ENCODE peak calls at places on chromosomes 12 and 14, in eight cellular contexts. X is mammary epithelial cell; O is CD4-positive, alpha-beta T cell; U is BJ; M is tibial artery; V is heart left ventricle; Z is fibroblast of pulmonary artery; Q is NCI-H1436. W is an unnamed sample.

GRCh38 chr14:71651228-71651627 is 281.0 kb upstream of the RGS6 start:
- DNase-seq in X (peak; percentile 72), M (no peak), V (no peak), Z (peak; percentile 95), U (peak; percentile 92), O (no peak), Q (no peak), W (peak; percentile 70)

GRCh38 chr12:129571901-129572494 is 331.8 kb downstream of the TMEM132D start:
- DNase-seq in X (no peak), Z (no peak), V (no peak), O (no peak), M (no peak), U (no peak), Q (no peak), W (no peak)

GRCh38 chr12:71392521-71393145 is 47.0 kb upstream of the LGR5 start:
- DNase-seq in Q (peak; percentile 43), U (peak; percentile 19), X (peak; percentile 64), V (no peak), Z (peak; percentile 87), O (no peak), M (no peak), W (peak; percentile 83)

GRCh38 chr12:65734226-65734625 is 90.1 kb upstream of the HMGA2 start:
- DNase-seq in V (no peak), Q (no peak), X (no peak), U (no peak), O (no peak), M (no peak), Z (no peak), W (no peak)

GRCh38 chr14:69443296-69443805 is 41.2 kb upstream of the PLEKHD1 start:
- DNase-seq in V (no peak), O (no peak), Q (no peak), M (no peak), Z (no peak), U (no peak), X (peak; percentile 22), W (no peak)

GRCh38 chr12:32390572-32391219 is 8.7 kb upstream of the FGD4 start:
- DNase-seq in U (no peak), Q (no peak), Z (peak; percentile 36), O (no peak), M (no peak), X (no peak), V (peak; percentile 75), W (peak; percentile 75)

GRCh38 chr14:59123526-59123925 is 64.9 kb upstream of the DAAM1 start:
- DNase-seq in M (no peak), U (no peak), Q (no peak), X (no peak), V (no peak), O (no peak), Z (peak; percentile 63), W (no peak)

GRCh38 chr14:77638738-77639137 is 22.3 kb upstream of the SPTLC2 start:
- DNase-seq in Z (peak; percentile 51), O (no peak), Q (no peak), X (peak; percentile 76), M (no peak), V (no peak), U (peak; percentile 91), W (no peak)

GRCh38 chr12:71755146-71755892 is 656 bp downstream of the RAB21 start:
- DNase-seq in V (peak; percentile 74), M (peak; percentile 72), Q (no peak), X (peak; percentile 67), Z (peak; percentile 64), O (peak; percentile 59), U (no peak), W (peak; percentile 69)

GRCh38 chr12:727321-727720 is 25.1 kb upstream of the WNK1 start:
- DNase-seq in Q (no peak), U (no peak), M (no peak), X (no peak), Z (no peak), O (no peak), V (no peak), W (no peak)

GRCh38 chr14:30138517-30138916 is 210.9 kb upstream of the PRKD1 start:
- DNase-seq in O (no peak), U (no peak), X (no peak), M (no peak), Z (no peak), V (no peak), Q (peak; percentile 7), W (no peak)

GRCh38 chr14:61101803-61102548 is 120.9 kb downstream of the SLC38A6 start:
- DNase-seq in Z (peak; percentile 92), X (peak; percentile 48), U (no peak), M (no peak), V (no peak), Q (no peak), O (no peak), W (no peak)

GRCh38 chr14:69107407-69108003 is 45.4 kb downstream of the DCAF5 start:
- DNase-seq in X (peak; percentile 63), U (no peak), M (no peak), V (no peak), Q (peak; percentile 74), Z (peak; percentile 78), O (no peak), W (peak; percentile 77)